ENCODE peak calls at places on chromosomes 4 and X, in four cellular contexts. P, V, W and Y are unnamed samples.
A peak's percentile ranks its signal among the peaks of the same experiment; 100 is the strongest.

GRCh38 chr4:73902038-73902637 is 32.9 kb downstream of the CXCL1 start:
- DNase-seq in W (no peak), P (no peak), V (no peak), Y (no peak)

GRCh38 chr4:84503495-84504437 is 4.7 kb upstream of the NKX6-1 start:
- DNase-seq in W (no peak), V (peak; percentile 90), P (no peak), Y (no peak)

GRCh38 chr4:114601304-114602052 is 2.9 kb downstream of the UGT8 start:
- DNase-seq in P (no peak), V (no peak), W (no peak), Y (no peak)

GRCh38 chr4:30616943-30617646 is 103.1 kb upstream of the PCDH7 start:
- DNase-seq in V (no peak), P (no peak), W (no peak), Y (no peak)

GRCh38 chrX:121244511-121244910 is 197.1 kb downstream of the GLUD2 start:
- DNase-seq in P (no peak), W (no peak), V (no peak), Y (no peak)

GRCh38 chrX:39983715-39984114 is 114.0 kb downstream of the BCOR start:
- DNase-seq in P (no peak), V (no peak), W (no peak), Y (no peak)

GRCh38 chrX:34956915-34957314 is 14.3 kb downstream of the FAM47B start:
- DNase-seq in W (no peak), V (no peak), P (no peak), Y (no peak)

GRCh38 chr4:72895408-72895807 is 174.1 kb downstream of the COX18 start:
- DNase-seq in P (no peak), W (no peak), V (peak; percentile 83), Y (no peak)

GRCh38 chrX:23883737-23884354 is 23.9 kb downstream of the APOO start:
- DNase-seq in V (no peak), P (no peak), W (no peak), Y (no peak)

GRCh38 chrX:68999351-68999750 is 165.9 kb downstream of the PJA1 start:
- DNase-seq in P (no peak), V (no peak), W (no peak), Y (no peak)

GRCh38 chr4:155037031-155037430 is 171.4 kb upstream of the NPY2R start:
- DNase-seq in V (no peak), P (no peak), W (no peak), Y (no peak)

GRCh38 chr4:94208918-94209317 is 1.3 kb downstream of the SMARCAD1 start:
- DNase-seq in W (no peak), P (no peak), V (no peak), Y (no peak)
- H3K4me1 ChIP-seq in W (peaks cover 7% of the 10 kb centered on the region), P (peaks cover 16% of the 10 kb centered on the region), V (peaks cover 19% of the 10 kb centered on the region), Y (peaks cover 18% of the 10 kb centered on the region)

GRCh38 chr4:173171987-173172386 is 3.4 kb downstream of the GALNT7 start:
- DNase-seq in V (no peak), P (no peak), W (no peak), Y (no peak)

GRCh38 chr4:173170210-173170778 is 1.7 kb downstream of the GALNT7 start:
- DNase-seq in P (no peak), W (no peak), V (no peak), Y (no peak)

GRCh38 chr4:173169428-173170209 is 1.0 kb downstream of the GALNT7 start:
- DNase-seq in V (peak; percentile 87), P (peak; percentile 86), W (peak; percentile 94), Y (peak; percentile 80)

GRCh38 chr4:173169178-173169427 is 492 bp downstream of the GALNT7 start:
- DNase-seq in W (no peak), V (peak; percentile 70), P (no peak), Y (no peak)

GRCh38 chr4:173171098-173171497 is 2.5 kb downstream of the GALNT7 start:
- DNase-seq in P (no peak), W (no peak), V (peak; percentile 45), Y (no peak)
- TF ChIP-seq CTCF in P (no peak), W (no peak), V (peak; percentile 38), Y (no peak)

GRCh38 chrX:54640721-54641120 is 110.7 kb downstream of the GNL3L start:
- DNase-seq in V (no peak), W (no peak), P (no peak), Y (peak; percentile 50)
- H3K27ac ChIP-seq in V (no peak overlapping the region), W (peak overlapping the region; percentile 90), P (peak overlapping the region; percentile 89), Y (peak overlapping the region; percentile 91)

DNA sequence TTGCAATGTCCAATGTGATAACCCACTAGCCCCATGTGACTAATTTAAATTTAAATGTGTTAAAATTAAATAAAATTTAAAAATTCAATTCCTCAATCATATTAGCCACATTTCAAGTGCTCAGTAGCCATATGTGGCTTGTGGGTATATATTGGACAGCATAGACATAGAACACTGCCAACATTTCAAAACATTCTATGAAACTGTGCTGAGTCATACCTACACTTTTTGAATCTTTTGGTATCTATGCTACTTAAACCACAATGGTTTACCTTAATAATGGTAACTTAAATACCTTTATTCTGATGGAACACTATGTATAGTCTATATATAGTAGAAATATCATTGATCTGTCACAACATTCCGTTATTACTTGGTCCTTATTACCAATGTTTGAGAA is 223.4 kb upstream of the ATOH1 start:
- DNase-seq in W (no peak), P (no peak), V (no peak), Y (no peak)
- H3K4me1 ChIP-seq in W (no peaks in the 10 kb centered on the region), P (no peaks in the 10 kb centered on the region), V (no peaks in the 10 kb centered on the region), Y (no peaks in the 10 kb centered on the region)

DNA sequence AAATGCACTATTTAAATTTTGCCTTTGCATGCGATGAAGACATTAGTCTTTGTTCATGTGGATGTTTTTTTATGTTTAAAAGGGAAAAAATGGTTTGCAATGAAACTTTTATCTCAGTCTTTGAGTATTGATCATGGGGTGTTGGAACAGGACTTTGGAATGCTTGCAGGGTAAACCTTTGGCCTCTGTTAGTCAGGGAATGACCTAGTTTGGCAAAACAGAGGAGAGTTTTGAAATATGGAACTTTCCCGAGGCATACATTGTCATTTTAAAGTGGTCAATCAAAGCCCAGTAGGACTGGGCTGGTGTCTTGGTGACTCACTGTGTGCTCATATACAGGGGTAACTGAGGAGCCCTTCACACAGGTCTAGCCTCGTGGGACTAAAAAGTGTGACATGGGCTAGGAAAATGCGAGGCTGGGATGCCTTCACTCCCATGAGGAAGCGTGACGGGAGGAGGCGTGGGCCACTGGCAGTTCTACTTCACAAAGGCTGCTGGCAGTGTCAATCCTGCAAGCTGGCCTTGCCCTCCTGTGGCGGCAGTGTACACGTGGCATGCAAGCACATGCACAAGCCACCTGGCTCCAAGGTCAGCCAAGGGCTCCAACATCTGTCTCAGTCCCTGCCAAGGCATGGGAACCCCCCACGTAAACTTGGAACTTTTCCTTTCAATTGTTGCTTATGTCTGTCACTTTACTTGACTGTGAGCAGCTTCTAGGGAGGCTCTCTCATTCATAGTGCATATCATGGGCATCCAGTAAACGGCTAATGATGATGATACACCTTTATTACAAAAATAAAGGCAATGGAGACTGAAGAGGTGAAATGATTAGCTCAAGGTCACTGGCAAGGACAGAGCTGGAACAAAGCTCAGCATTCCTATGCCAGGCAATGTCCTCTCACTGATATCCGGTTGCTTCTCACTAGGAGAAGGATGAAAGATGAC is 5.2 kb upstream of the F11 start:
- DNase-seq in V (no peak), W (no peak), P (no peak), Y (no peak)
- TF ChIP-seq CTCF in V (no peak), W (no peak), P (no peak), Y (no peak)

GRCh38 chr4:184451726-184452125 is 22.6 kb downstream of the IRF2 start:
- DNase-seq in V (no peak), W (no peak), P (no peak), Y (no peak)
- H3K27ac ChIP-seq in V (no peak overlapping the region), W (peak overlapping the region; percentile 24), P (peak overlapping the region; percentile 19), Y (peak overlapping the region; percentile 12)

GRCh38 chr4:25088342-25088952 is 57.7 kb upstream of the LGI2 start:
- DNase-seq in P (no peak), V (no peak), W (no peak), Y (no peak)

GRCh38 chr4:25092139-25092538 is 61.4 kb upstream of the LGI2 start:
- DNase-seq in P (no peak), W (no peak), V (peak; percentile 21), Y (no peak)

GRCh38 chr4:25090516-25090915 is 59.8 kb upstream of the LGI2 start:
- DNase-seq in P (no peak), V (no peak), W (no peak), Y (no peak)

GRCh38 chr4:25085621-25086020 is 54.9 kb upstream of the LGI2 start:
- DNase-seq in P (no peak), W (no peak), V (no peak), Y (no peak)

GRCh38 chr4:25089058-25089763 is 58.5 kb upstream of the LGI2 start:
- DNase-seq in P (no peak), V (no peak), W (no peak), Y (no peak)
- H3K4me1 ChIP-seq in P (no peaks in the 10 kb centered on the region), V (no peaks in the 10 kb centered on the region), W (no peaks in the 10 kb centered on the region), Y (no peaks in the 10 kb centered on the region)

DNA sequence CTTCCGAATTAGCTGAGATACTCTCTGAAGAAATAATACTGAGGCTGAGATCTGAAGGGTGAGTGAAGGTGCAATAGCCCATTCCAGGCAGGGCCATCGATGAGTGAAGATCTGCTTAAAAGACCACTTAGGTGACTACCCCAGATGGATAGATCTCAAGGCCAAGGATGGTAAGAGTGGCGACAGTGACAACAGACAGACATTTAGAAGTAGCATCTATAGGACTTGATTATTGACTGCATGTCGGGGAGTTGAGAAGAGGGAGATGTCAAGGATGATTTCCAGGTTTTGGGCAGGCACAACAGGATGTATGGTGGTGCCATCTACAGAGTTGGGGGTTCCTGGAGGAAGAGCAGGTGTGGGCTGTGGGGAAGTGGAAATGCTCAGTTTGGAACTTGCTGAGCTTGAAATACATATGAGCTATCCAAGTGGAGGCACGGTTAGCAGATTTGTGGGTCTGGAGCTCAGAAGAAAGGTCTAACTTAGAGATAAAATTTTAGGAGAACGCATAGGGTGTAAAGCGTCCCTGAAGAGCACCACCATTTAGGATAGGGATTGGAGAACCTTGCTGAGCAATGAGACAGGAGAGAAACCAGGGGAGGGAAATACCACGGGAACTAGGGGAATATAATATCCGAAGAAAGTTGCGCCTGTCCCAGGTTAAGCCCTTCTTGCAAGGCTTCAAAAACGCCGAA is 712 bp downstream of the UFSP2 start:
- DNase-seq in V (peak; percentile 7), W (no peak), P (no peak), Y (no peak)
- TF ChIP-seq CTCF in V (no peak), W (no peak), P (no peak), Y (no peak)